ENCODE peak calls at places on chromosomes 4 and X, in six cellular contexts. Q is keratinocyte; N is ovary; G is gastrocnemius medialis; P is CD8-positive, alpha-beta T cell; U is tibial nerve. K is an unnamed sample.
A peak's percentile ranks its signal among the peaks of the same experiment; 100 is the strongest.

GRCh38 chrX:81202413-81202794 is 502 bp downstream of the SH3BGRL start:
- DNase-seq in Q (no peak), N (no peak), G (no peak), P (no peak), U (no peak), K (no peak)

GRCh38 chr4:2408401-2408958 is 10.0 kb downstream of the ZFYVE28 start:
- DNase-seq in Q (no peak), N (no peak), G (no peak), P (no peak), U (no peak), K (no peak)

GRCh38 chr4:57442834-57443291 is 332.7 kb upstream of the IGFBP7 start:
- DNase-seq in Q (no peak), N (no peak), G (no peak), P (no peak), U (peak; percentile 59), K (no peak)

GRCh38 chr4:106083065-106083464 is 187.8 kb downstream of the NPNT start:
- DNase-seq in Q (no peak), N (no peak), G (no peak), P (no peak), U (no peak), K (no peak)

GRCh38 chr4:144647095-144647959 is 1.4 kb downstream of the HHIP start:
- DNase-seq in Q (no peak), N (no peak), G (no peak), P (no peak), U (no peak), K (no peak)

GRCh38 chr4:6229671-6230501 is 29.5 kb upstream of the JAKMIP1 start:
- DNase-seq in Q (no peak), N (no peak), G (no peak), P (no peak), U (no peak), K (no peak)

GRCh38 chrX:132199941-132200340 is 19.3 kb downstream of the RAP2C start:
- DNase-seq in Q (no peak), N (no peak), G (no peak), P (no peak), U (no peak), K (no peak)

GRCh38 chr4:85901500-85901899 is 426.6 kb downstream of the ARHGAP24 start:
- DNase-seq in Q (no peak), N (no peak), G (no peak), P (no peak), U (no peak), K (no peak)

GRCh38 chrX:1521459-1521956 is 15.5 kb downstream of the P2RY8 start:
- DNase-seq in Q (no peak), N (no peak), G (no peak), P (peak; percentile 72), U (no peak), K (peak; percentile 35)

GRCh38 chr4:94534401-94535312 is 82.9 kb downstream of the PDLIM5 start:
- DNase-seq in Q (no peak), N (no peak), G (no peak), P (no peak), U (no peak), K (no peak)

GRCh38 chr4:149645790-149646189 is 169.9 kb downstream of the IQCM start:
- DNase-seq in Q (no peak), N (no peak), G (no peak), P (no peak), U (no peak), K (no peak)

GRCh38 chr4:2878346-2878745 is 34.7 kb downstream of the ADD1 start:
- DNase-seq in Q (no peak), N (no peak), G (no peak), P (no peak), U (no peak), K (no peak)

GRCh38 chr4:56641494-56642051 is 39.5 kb downstream of the HOPX start:
- DNase-seq in Q (peak; percentile 62), N (no peak), G (no peak), P (no peak), U (no peak), K (no peak)

GRCh38 chr4:1136028-1136427 is 22.7 kb upstream of the RNF212 start:
- DNase-seq in Q (no peak), N (no peak), G (no peak), P (no peak), U (no peak), K (no peak)

GRCh38 chr4:103021120-103021519 is 1.6 kb upstream of the SLC9B1 start:
- DNase-seq in Q (no peak), N (no peak), G (no peak), P (no peak), U (no peak), K (no peak)

GRCh38 chr4:103024996-103025395 is 5.5 kb upstream of the SLC9B1 start:
- DNase-seq in Q (no peak), N (no peak), G (no peak), P (no peak), U (no peak), K (no peak)

GRCh38 chr4:103018391-103019318 is 850 bp downstream of the SLC9B1 start:
- DNase-seq in Q (no peak), N (peak; percentile 41), G (no peak), P (no peak), U (peak; percentile 21), K (no peak)

DNA sequence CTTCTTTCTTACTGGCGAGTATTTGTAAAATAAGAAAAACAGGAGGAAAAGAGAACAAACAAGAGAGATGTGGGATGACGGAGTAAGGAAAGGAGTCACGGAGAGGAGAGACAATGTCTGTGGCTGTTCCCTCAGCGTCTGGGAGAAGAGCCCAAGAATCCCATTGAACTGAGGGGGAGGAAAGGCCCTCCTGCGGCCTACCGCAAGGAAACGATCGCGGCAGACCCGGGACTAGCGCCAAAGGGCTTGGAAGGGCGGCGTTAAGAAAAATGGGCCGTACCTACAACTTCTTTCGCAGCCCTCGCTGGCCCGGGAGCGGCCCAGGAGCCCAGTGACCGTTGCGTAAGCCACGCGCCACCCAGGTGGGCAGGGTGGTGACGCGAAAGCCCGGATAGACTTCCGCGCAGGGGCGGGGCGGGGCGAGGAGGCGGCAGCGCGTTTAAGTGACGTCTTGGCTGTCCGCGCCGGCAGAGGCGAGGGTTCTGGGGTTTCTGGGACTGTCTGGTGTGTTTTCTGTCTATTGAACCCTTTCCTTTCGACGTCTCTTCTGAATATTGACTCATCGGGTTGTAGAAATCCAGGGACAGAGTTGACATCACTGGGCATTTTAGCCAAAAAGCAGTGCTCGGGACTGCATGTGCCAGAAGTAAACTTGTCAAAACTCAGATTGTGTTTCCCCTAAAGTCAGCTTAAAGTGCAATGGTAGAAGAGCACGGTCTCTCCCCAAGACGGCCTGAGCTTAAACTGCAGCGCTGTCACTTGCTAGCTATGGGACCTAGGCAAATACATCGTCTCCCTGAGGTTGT is at the start of gene SLC9B1:
- DNase-seq in Q (peak; percentile 46), N (peak; percentile 97), G (peak; percentile 90), P (peak; percentile 94), U (peak; percentile 94), K (peak; percentile 90)
- H3K27ac ChIP-seq in Q (peak within 1 kb of the TSS; percentile 93), N (peak within 1 kb of the TSS; percentile 90), G (peak within 1 kb of the TSS; percentile 90), P (peak within 1 kb of the TSS; percentile 86), U (peak within 1 kb of the TSS; percentile 82), K (peak within 1 kb of the TSS; percentile 65)

GRCh38 chr4:161990721-161991120 is 173.1 kb downstream of the FSTL5 start:
- DNase-seq in Q (no peak), N (no peak), G (no peak), P (no peak), U (no peak), K (no peak)
- TF ChIP-seq CTCF in Q (no peak), N (no peak), G (no peak), P (no peak), U (no peak), K (no peak)

GRCh38 chr4:173284463-173284862 is 49.7 kb downstream of the HMGB2 start:
- DNase-seq in Q (no peak), N (no peak), G (no peak), P (no peak), U (no peak), K (no peak)

GRCh38 chr4:173288698-173289350 is 45.3 kb downstream of the HMGB2 start:
- DNase-seq in Q (no peak), N (no peak), G (no peak), P (no peak), U (no peak), K (no peak)

GRCh38 chr4:173288296-173288695 is 45.9 kb downstream of the HMGB2 start:
- DNase-seq in Q (no peak), N (no peak), G (peak; percentile 10), P (peak; percentile 77), U (peak; percentile 82), K (peak; percentile 36)

GRCh38 chr4:173289351-173289725 is 44.8 kb downstream of the HMGB2 start:
- DNase-seq in Q (no peak), N (no peak), G (no peak), P (no peak), U (no peak), K (no peak)

DNA sequence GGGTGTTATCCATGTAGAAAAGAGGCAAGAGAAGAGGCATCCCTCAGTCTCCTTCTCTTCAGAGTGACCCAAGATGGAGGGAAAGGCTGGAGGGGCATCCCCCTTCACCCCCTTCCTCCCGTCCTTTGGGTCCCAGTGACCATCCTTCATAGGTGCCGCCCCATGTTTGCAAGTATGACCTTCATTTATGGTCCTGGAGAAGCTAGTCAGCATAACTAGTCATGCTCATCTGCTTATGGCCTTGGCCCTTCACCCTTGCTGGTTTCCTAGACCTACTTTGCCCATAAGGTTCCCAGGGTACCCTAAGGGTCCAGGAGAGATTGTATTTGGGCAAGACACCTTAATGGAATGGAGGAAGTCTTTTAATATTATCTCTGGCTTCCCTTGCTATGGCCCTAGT is 46.7 kb downstream of the HMGB2 start:
- DNase-seq in Q (no peak), N (no peak), G (no peak), P (no peak), U (no peak), K (no peak)
- H3K9me3 ChIP-seq in Q (peaks cover 5% of the 10 kb centered on the region), N (no peaks in the 10 kb centered on the region), G (no peaks in the 10 kb centered on the region), P (peaks cover 6% of the 10 kb centered on the region), U (peaks cover 4% of the 10 kb centered on the region), K (peaks cover 23% of the 10 kb centered on the region)

DNA sequence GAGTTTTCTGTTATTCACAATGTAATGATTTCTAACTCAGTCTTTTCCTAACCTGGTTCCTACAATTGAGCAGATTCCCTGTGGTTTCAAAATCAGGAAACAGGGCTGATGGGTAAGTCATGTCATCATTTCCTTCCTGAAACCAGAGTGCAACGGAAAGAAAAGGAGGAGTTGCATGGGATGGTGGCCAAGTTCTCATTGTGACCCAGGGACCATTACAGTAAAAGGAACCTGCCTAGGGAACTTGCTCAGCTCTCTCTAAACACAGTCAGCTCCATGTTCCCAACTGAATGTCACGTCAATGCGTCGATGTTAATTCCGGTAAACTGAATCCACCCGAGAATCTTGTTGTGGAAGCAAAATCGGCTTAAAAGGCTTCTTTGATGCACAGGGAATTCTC is 51.2 kb downstream of the LGI2 start:
- DNase-seq in Q (no peak), N (no peak), G (peak; percentile 49), P (no peak), U (peak; percentile 70), K (no peak)
- H3K27ac ChIP-seq in Q (no peak overlapping the region), N (no peak overlapping the region), G (peak overlapping the region; percentile 67), P (no peak overlapping the region), U (no peak overlapping the region), K (no peak overlapping the region)

GRCh38 chr4:173316060-173316459 is 18.1 kb downstream of the HMGB2 start:
- DNase-seq in Q (no peak), N (no peak), G (no peak), P (no peak), U (no peak), K (no peak)

GRCh38 chr4:173319696-173320095 is 14.5 kb downstream of the HMGB2 start:
- DNase-seq in Q (no peak), N (no peak), G (no peak), P (no peak), U (no peak), K (no peak)

GRCh38 chr4:173314715-173315114 is 19.4 kb downstream of the HMGB2 start:
- DNase-seq in Q (no peak), N (no peak), G (no peak), P (no peak), U (no peak), K (no peak)

GRCh38 chr4:173317003-173317402 is 17.2 kb downstream of the HMGB2 start:
- DNase-seq in Q (no peak), N (no peak), G (no peak), P (no peak), U (no peak), K (no peak)

GRCh38 chr4:173318648-173319211 is 15.4 kb downstream of the HMGB2 start:
- DNase-seq in Q (no peak), N (no peak), G (no peak), P (no peak), U (no peak), K (no peak)
- TF ChIP-seq CTCF in Q (peak; percentile 3), N (no peak), G (peak; percentile 47), P (peak; percentile 66), U (peak; percentile 45), K (peak; percentile 81)